ENCODE peak calls at places on chromosome 2, in nine cellular contexts. One of them, this sample, is unnamed.

GRCh38 chr2:148653437-148653836 is 8.9 kb downstream of the EPC2 start:
- DNase-seq in NCI-H1048: no peak
- DNase-seq in ureter: no peak
- DNase-seq in amniotic stem cell: no peak
- DNase-seq in psoas muscle: no peak
- DNase-seq in BE2C: no peak
- DNase-seq in stimulated activated naive CD8-positive, alpha-beta T cell treated with anti-CD3 and anti-CD28 coated beads, Interleukin-15, Interleukin-2, amounts not matched to agents 100 U/mL and 50 U/mL, for 24 hours: no peak
- DNase-seq in amygdala: no peak
- DNase-seq in CD4-positive, CD25-positive, alpha-beta regulatory T cell: no peak
- DNase-seq in this sample: no peak

GRCh38 chr2:74497777-74498499 is 1.5 kb downstream of the LBX2 start:
- DNase-seq in NCI-H1048: no peak
- DNase-seq in ureter: no peak
- DNase-seq in amniotic stem cell: no peak
- DNase-seq in psoas muscle: no peak
- DNase-seq in BE2C: no peak
- DNase-seq in stimulated activated naive CD8-positive, alpha-beta T cell treated with anti-CD3 and anti-CD28 coated beads, Interleukin-15, Interleukin-2, amounts not matched to agents 100 U/mL and 50 U/mL, for 24 hours: peak
- DNase-seq in amygdala: no peak
- DNase-seq in CD4-positive, CD25-positive, alpha-beta regulatory T cell: peak
- DNase-seq in this sample: no peak

GRCh38 chr2:130834091-130834922 is 2.4 kb upstream of the ARHGEF4 start:
- DNase-seq in NCI-H1048: no peak
- DNase-seq in ureter: no peak
- DNase-seq in amniotic stem cell: no peak
- DNase-seq in psoas muscle: no peak
- DNase-seq in BE2C: no peak
- DNase-seq in stimulated activated naive CD8-positive, alpha-beta T cell treated with anti-CD3 and anti-CD28 coated beads, Interleukin-15, Interleukin-2, amounts not matched to agents 100 U/mL and 50 U/mL, for 24 hours: no peak
- DNase-seq in amygdala: no peak
- DNase-seq in CD4-positive, CD25-positive, alpha-beta regulatory T cell: no peak
- DNase-seq in this sample: no peak

GRCh38 chr2:101803945-101804696 is 106.6 kb downstream of the MAP4K4 start:
- DNase-seq in NCI-H1048: no peak
- DNase-seq in ureter: no peak
- DNase-seq in amniotic stem cell: no peak
- DNase-seq in psoas muscle: no peak
- DNase-seq in BE2C: no peak
- DNase-seq in stimulated activated naive CD8-positive, alpha-beta T cell treated with anti-CD3 and anti-CD28 coated beads, Interleukin-15, Interleukin-2, amounts not matched to agents 100 U/mL and 50 U/mL, for 24 hours: no peak
- DNase-seq in amygdala: no peak
- DNase-seq in CD4-positive, CD25-positive, alpha-beta regulatory T cell: no peak
- DNase-seq in this sample: peak

GRCh38 chr2:185835974-185836373 is 97.4 kb downstream of the FSIP2 start:
- DNase-seq in NCI-H1048: no peak
- DNase-seq in ureter: no peak
- DNase-seq in amniotic stem cell: no peak
- DNase-seq in psoas muscle: no peak
- DNase-seq in BE2C: no peak
- DNase-seq in stimulated activated naive CD8-positive, alpha-beta T cell treated with anti-CD3 and anti-CD28 coated beads, Interleukin-15, Interleukin-2, amounts not matched to agents 100 U/mL and 50 U/mL, for 24 hours: no peak
- DNase-seq in amygdala: no peak
- DNase-seq in CD4-positive, CD25-positive, alpha-beta regulatory T cell: no peak
- DNase-seq in this sample: no peak

GRCh38 chr2:28544069-28544346 is 48.1 kb downstream of the PLB1 start:
- DNase-seq in NCI-H1048: no peak
- DNase-seq in ureter: no peak
- DNase-seq in amniotic stem cell: no peak
- DNase-seq in psoas muscle: no peak
- DNase-seq in BE2C: no peak
- DNase-seq in stimulated activated naive CD8-positive, alpha-beta T cell treated with anti-CD3 and anti-CD28 coated beads, Interleukin-15, Interleukin-2, amounts not matched to agents 100 U/mL and 50 U/mL, for 24 hours: no peak
- DNase-seq in amygdala: no peak
- DNase-seq in CD4-positive, CD25-positive, alpha-beta regulatory T cell: no peak
- DNase-seq in this sample: no peak

GRCh38 chr2:120175000-120175581 is 48.1 kb downstream of the TMEM185B start:
- DNase-seq in NCI-H1048: no peak
- DNase-seq in ureter: no peak
- DNase-seq in amniotic stem cell: peak
- DNase-seq in psoas muscle: no peak
- DNase-seq in BE2C: no peak
- DNase-seq in stimulated activated naive CD8-positive, alpha-beta T cell treated with anti-CD3 and anti-CD28 coated beads, Interleukin-15, Interleukin-2, amounts not matched to agents 100 U/mL and 50 U/mL, for 24 hours: no peak
- DNase-seq in amygdala: no peak
- DNase-seq in CD4-positive, CD25-positive, alpha-beta regulatory T cell: peak
- DNase-seq in this sample: peak

GRCh38 chr2:232235206-232235605 is 143.3 kb upstream of the ALPP start:
- DNase-seq in NCI-H1048: no peak
- DNase-seq in ureter: no peak
- DNase-seq in amniotic stem cell: no peak
- DNase-seq in psoas muscle: no peak
- DNase-seq in BE2C: no peak
- DNase-seq in stimulated activated naive CD8-positive, alpha-beta T cell treated with anti-CD3 and anti-CD28 coated beads, Interleukin-15, Interleukin-2, amounts not matched to agents 100 U/mL and 50 U/mL, for 24 hours: no peak
- DNase-seq in amygdala: no peak
- DNase-seq in CD4-positive, CD25-positive, alpha-beta regulatory T cell: no peak
- DNase-seq in this sample: no peak

GRCh38 chr2:221282386-221282785 is 289.7 kb downstream of the EPHA4 start:
- DNase-seq in NCI-H1048: no peak
- DNase-seq in ureter: no peak
- DNase-seq in amniotic stem cell: no peak
- DNase-seq in psoas muscle: no peak
- DNase-seq in BE2C: no peak
- DNase-seq in stimulated activated naive CD8-positive, alpha-beta T cell treated with anti-CD3 and anti-CD28 coated beads, Interleukin-15, Interleukin-2, amounts not matched to agents 100 U/mL and 50 U/mL, for 24 hours: no peak
- DNase-seq in amygdala: no peak
- DNase-seq in CD4-positive, CD25-positive, alpha-beta regulatory T cell: no peak
- DNase-seq in this sample: no peak

GRCh38 chr2:1766851-1767771 is 22.8 kb upstream of the PXDN start:
- DNase-seq in NCI-H1048: no peak
- DNase-seq in ureter: no peak
- DNase-seq in amniotic stem cell: no peak
- DNase-seq in psoas muscle: no peak
- DNase-seq in BE2C: no peak
- DNase-seq in stimulated activated naive CD8-positive, alpha-beta T cell treated with anti-CD3 and anti-CD28 coated beads, Interleukin-15, Interleukin-2, amounts not matched to agents 100 U/mL and 50 U/mL, for 24 hours: no peak
- DNase-seq in amygdala: no peak
- DNase-seq in CD4-positive, CD25-positive, alpha-beta regulatory T cell: no peak
- DNase-seq in this sample: no peak

GRCh38 chr2:74696758-74697327 is 42.8 kb downstream of the SEMA4F start:
- DNase-seq in NCI-H1048: no peak
- DNase-seq in ureter: no peak
- DNase-seq in amniotic stem cell: peak
- DNase-seq in psoas muscle: no peak
- DNase-seq in BE2C: no peak
- DNase-seq in stimulated activated naive CD8-positive, alpha-beta T cell treated with anti-CD3 and anti-CD28 coated beads, Interleukin-15, Interleukin-2, amounts not matched to agents 100 U/mL and 50 U/mL, for 24 hours: no peak
- DNase-seq in amygdala: no peak
- DNase-seq in CD4-positive, CD25-positive, alpha-beta regulatory T cell: no peak
- DNase-seq in this sample: no peak

This sample was measured in dermis microvascular lymphatic vessel endothelial cell.